ENCODE peak calls at places on chromosomes 4 and X, in four cellular contexts. Z is upper lobe of right lung, D is endothelial cell, Y is foreskin fibroblast. K is an unnamed sample.

GRCh38 chr4:137536789-137537561 is 4.7 kb upstream of the PCDH18 start:
- DNase-seq in Z (no peak), D (no peak), Y (no peak), K (no peak)

GRCh38 chrX:155864655-155865054 is 16.5 kb upstream of the VAMP7 start:
- DNase-seq in Z (no peak), D (no peak), Y (no peak), K (no peak)

GRCh38 chr4:180828455-180829018 is 1414.7 kb upstream of the TENM3 start:
- DNase-seq in Z (no peak), D (peak; percentile 38), Y (peak; percentile 41), K (peak; percentile 6)

GRCh38 chr4:127162741-127163140 is 470.0 kb upstream of the INTU start:
- DNase-seq in Z (no peak), D (no peak), Y (peak; percentile 74), K (peak; percentile 14)

GRCh38 chr4:169618286-169618685 is 2.1 kb upstream of the CLCN3 start:
- DNase-seq in Z (no peak), D (no peak), Y (peak; percentile 51), K (no peak)

GRCh38 chrX:149314031-149314430 is 191.1 kb downstream of the IDS start:
- DNase-seq in Z (no peak), D (no peak), Y (peak; percentile 21), K (no peak)

GRCh38 chr4:15702941-15703403 is at the start of gene BST1:
- DNase-seq in Z (peak; percentile 87), D (peak; percentile 57), Y (peak; percentile 74), K (no peak)

GRCh38 chr4:686371-687040 is 2.4 kb downstream of the SLC49A3 start:
- DNase-seq in Z (peak; percentile 67), D (no peak), Y (no peak), K (no peak)

GRCh38 chr4:42302348-42302747 is 94.9 kb upstream of the SHISA3 start:
- DNase-seq in Z (no peak), D (peak; percentile 58), Y (peak; percentile 2), K (no peak)

GRCh38 chr4:54238389-54238788 is 9.3 kb downstream of the PDGFRA start:
- DNase-seq in Z (no peak), D (no peak), Y (no peak), K (no peak)

GRCh38 chr4:1994935-1995334 is 13.8 kb downstream of the NELFA start:
- DNase-seq in Z (no peak), D (no peak), Y (no peak), K (no peak)

GRCh38 chr4:21802406-21802805 is 146.2 kb downstream of the KCNIP4 start:
- DNase-seq in Z (no peak), D (no peak), Y (peak; percentile 68), K (no peak)

DNA sequence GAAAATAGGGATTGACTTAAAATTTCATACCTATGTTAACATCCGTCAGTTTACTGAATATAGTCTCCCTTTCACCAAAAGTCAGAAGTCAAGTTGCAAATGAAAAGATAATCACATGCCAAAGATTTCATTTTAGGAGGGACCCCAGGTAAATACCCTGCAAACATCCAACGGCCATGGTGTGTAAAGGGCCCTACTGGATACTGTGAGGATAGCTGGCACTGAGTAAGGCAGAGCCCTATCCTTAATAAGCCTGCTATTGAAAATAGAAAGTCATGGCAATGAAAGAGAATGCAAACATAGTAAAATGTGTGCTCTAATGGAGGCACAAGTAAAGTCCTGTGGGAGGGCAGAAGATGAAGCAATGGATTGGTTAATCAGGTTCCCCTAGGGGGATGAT is 20.9 kb downstream of the STK26 start:
- DNase-seq in Z (no peak), D (no peak), Y (no peak), K (no peak)
- TF ChIP-seq CTCF in Z (no peak), D (no peak), Y (no peak), K (no peak)

GRCh38 chrX:73289039-73289438 is 74.4 kb upstream of the NAP1L2 start:
- DNase-seq in Z (no peak), D (no peak), Y (no peak), K (no peak)
- TF ChIP-seq CTCF in Z (no peak), D (no peak), Y (no peak), K (no peak)

GRCh38 chrX:9681011-9681410 is 84.6 kb downstream of the GPR143 start:
- DNase-seq in Z (no peak), D (no peak), Y (no peak), K (no peak)

GRCh38 chrX:9683350-9683749 is 82.3 kb downstream of the GPR143 start:
- DNase-seq in Z (no peak), D (no peak), Y (no peak), K (no peak)

GRCh38 chrX:9681422-9681821 is 84.2 kb downstream of the GPR143 start:
- DNase-seq in Z (no peak), D (no peak), Y (peak; percentile 16), K (no peak)

GRCh38 chrX:9682861-9683260 is 82.8 kb downstream of the GPR143 start:
- DNase-seq in Z (no peak), D (no peak), Y (no peak), K (no peak)

GRCh38 chrX:9682456-9682855 is 83.2 kb downstream of the GPR143 start:
- DNase-seq in Z (no peak), D (no peak), Y (peak; percentile 40), K (no peak)
- TF ChIP-seq CTCF in Z (no peak), D (no peak), Y (no peak), K (no peak)

DNA sequence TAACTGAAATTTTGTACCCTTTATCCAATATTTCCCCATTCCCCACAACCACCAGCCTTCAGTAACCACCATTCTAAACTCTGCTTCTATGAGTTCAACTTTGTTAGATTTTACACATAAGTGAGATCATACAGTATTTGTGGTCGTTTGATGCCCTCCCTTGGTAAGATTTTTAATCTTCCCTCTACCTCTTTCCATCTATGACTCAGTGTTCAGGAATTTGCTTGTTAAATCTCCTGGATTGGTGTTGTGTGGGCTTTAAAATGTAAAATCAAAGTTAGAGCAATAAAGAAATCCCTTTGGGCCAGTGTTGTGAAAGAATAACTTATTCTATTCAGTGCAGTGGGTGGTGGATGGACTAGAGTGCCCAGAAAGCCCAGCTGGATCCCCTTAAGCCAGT is 37.4 kb downstream of the SLC16A2 start:
- DNase-seq in Z (no peak), D (no peak), Y (peak; percentile 65), K (peak; percentile 36)
- TF ChIP-seq CTCF in Z (no peak), D (no peak), Y (no peak), K (no peak)

DNA sequence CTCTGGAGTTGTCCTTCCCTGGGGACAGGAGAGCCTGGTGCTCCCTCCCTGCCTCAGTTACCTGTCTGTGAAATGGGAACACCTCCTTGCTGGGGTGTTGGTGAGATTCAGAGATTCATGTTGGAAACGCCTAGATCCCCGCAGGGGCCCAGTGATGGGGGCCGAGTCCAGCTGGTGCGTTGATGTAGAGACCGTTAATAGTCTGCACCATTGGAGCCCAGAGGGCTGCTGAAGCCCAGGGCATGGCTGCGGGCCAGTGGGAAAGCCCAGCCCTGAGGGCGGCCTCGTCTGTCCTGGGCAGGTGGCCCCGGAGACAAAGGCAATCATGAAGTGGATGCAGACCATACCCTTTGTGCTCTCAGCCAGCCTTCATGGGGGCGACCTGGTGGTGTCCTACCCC is 14.4 kb downstream of the CPZ start:
- DNase-seq in Z (no peak), D (no peak), Y (no peak), K (no peak)
- TF ChIP-seq CTCF in Z (no peak), D (no peak), Y (no peak), K (no peak)

GRCh38 chr4:168415911-168416310 is 64.4 kb downstream of the DDX60L start:
- DNase-seq in Z (no peak), D (no peak), Y (no peak), K (no peak)
- TF ChIP-seq CTCF in Z (no peak), D (no peak), Y (no peak), K (no peak)

GRCh38 chr4:70705146-70705855 is 16.5 kb upstream of the RUFY3 start:
- DNase-seq in Z (peak; percentile 94), D (peak; percentile 58), Y (peak; percentile 84), K (no peak)
- TF ChIP-seq CTCF in Z (no peak), D (no peak), Y (no peak), K (no peak)

DNA sequence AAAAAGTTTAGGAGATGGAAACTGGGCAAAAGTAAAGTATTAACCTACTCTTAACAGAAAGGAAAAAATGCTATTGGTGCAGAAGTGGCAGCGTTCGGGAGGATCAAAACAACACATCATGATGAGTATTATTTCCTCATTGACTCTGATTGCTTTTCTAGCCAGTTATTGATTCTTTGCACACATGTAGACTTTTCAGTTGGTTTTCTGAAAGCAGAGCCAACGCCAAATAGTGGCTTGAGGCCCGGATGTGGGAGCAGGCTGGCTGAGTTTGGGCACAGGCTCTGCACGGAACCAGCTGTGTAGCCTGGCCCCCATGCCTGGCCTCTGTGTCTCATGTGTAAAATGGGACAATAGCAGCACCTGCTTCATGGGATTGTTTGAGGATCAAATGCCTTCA is 21.8 kb downstream of the STOX2 start:
- DNase-seq in Z (no peak), D (no peak), Y (no peak), K (no peak)
- TF ChIP-seq CTCF in Z (no peak), D (no peak), Y (no peak), K (no peak)

K was measured in HFF-Myc.